ENCODE peak calls at places on chromosome 1, in nine cellular contexts. One of them, this sample, is unnamed.

GRCh38 chr1:39385067-39385988 is 106.1 kb upstream of the BMP8A start:
- DNase-seq in MM.1S: no peak
- DNase-seq in HepG2: no peak
- DNase-seq in mammary epithelial cell: no peak
- DNase-seq in GM23248: no peak
- DNase-seq in hepatocyte: no peak
- DNase-seq in fibroblast of lung: no peak
- DNase-seq in astrocyte: no peak
- DNase-seq in neural progenitor cell: no peak
- DNase-seq in this sample: no peak

GRCh38 chr1:154499446-154499845 is 2.6 kb upstream of the TDRD10 start:
- DNase-seq in MM.1S: no peak
- DNase-seq in HepG2: no peak
- DNase-seq in mammary epithelial cell: peak
- DNase-seq in GM23248: no peak
- DNase-seq in hepatocyte: no peak
- DNase-seq in fibroblast of lung: no peak
- DNase-seq in astrocyte: no peak
- DNase-seq in neural progenitor cell: no peak
- DNase-seq in this sample: no peak

GRCh38 chr1:33339413-33339812 is 18.5 kb upstream of the A3GALT2 start:
- DNase-seq in MM.1S: no peak
- DNase-seq in HepG2: no peak
- DNase-seq in mammary epithelial cell: no peak
- DNase-seq in GM23248: peak
- DNase-seq in hepatocyte: no peak
- DNase-seq in fibroblast of lung: no peak
- DNase-seq in astrocyte: no peak
- DNase-seq in neural progenitor cell: peak
- DNase-seq in this sample: no peak

GRCh38 chr1:230321741-230322420 is 104.3 kb downstream of the PGBD5 start:
- DNase-seq in MM.1S: no peak
- DNase-seq in HepG2: no peak
- DNase-seq in mammary epithelial cell: no peak
- DNase-seq in GM23248: no peak
- DNase-seq in hepatocyte: no peak
- DNase-seq in fibroblast of lung: no peak
- DNase-seq in astrocyte: no peak
- DNase-seq in neural progenitor cell: no peak
- DNase-seq in this sample: no peak

GRCh38 chr1:6499318-6499717 is 7.9 kb upstream of the PLEKHG5 start:
- DNase-seq in MM.1S: no peak
- DNase-seq in HepG2: no peak
- DNase-seq in mammary epithelial cell: no peak
- DNase-seq in GM23248: no peak
- DNase-seq in hepatocyte: no peak
- DNase-seq in fibroblast of lung: no peak
- DNase-seq in astrocyte: no peak
- DNase-seq in neural progenitor cell: no peak
- DNase-seq in this sample: no peak

GRCh38 chr1:157314408-157314807 is 176.2 kb upstream of the ETV3 start:
- DNase-seq in MM.1S: no peak
- DNase-seq in HepG2: no peak
- DNase-seq in mammary epithelial cell: no peak
- DNase-seq in GM23248: no peak
- DNase-seq in hepatocyte: no peak
- DNase-seq in fibroblast of lung: no peak
- DNase-seq in astrocyte: no peak
- DNase-seq in neural progenitor cell: no peak
- DNase-seq in this sample: no peak

GRCh38 chr1:24484208-24484607 is 18.4 kb upstream of the RCAN3 start:
- DNase-seq in MM.1S: no peak
- DNase-seq in HepG2: no peak
- DNase-seq in mammary epithelial cell: no peak
- DNase-seq in GM23248: no peak
- DNase-seq in hepatocyte: no peak
- DNase-seq in fibroblast of lung: no peak
- DNase-seq in astrocyte: no peak
- DNase-seq in neural progenitor cell: no peak
- DNase-seq in this sample: no peak

GRCh38 chr1:225565845-225566244 is 87.1 kb downstream of the ENAH start:
- DNase-seq in MM.1S: no peak
- DNase-seq in HepG2: no peak
- DNase-seq in mammary epithelial cell: no peak
- DNase-seq in GM23248: peak
- DNase-seq in hepatocyte: peak
- DNase-seq in fibroblast of lung: peak
- DNase-seq in astrocyte: no peak
- DNase-seq in neural progenitor cell: no peak
- DNase-seq in this sample: no peak

GRCh38 chr1:9538669-9539164 is 548 bp upstream of the SLC25A33 start:
- DNase-seq in MM.1S: no peak
- DNase-seq in HepG2: no peak
- DNase-seq in mammary epithelial cell: no peak
- DNase-seq in GM23248: no peak
- DNase-seq in hepatocyte: no peak
- DNase-seq in fibroblast of lung: no peak
- DNase-seq in astrocyte: no peak
- DNase-seq in neural progenitor cell: peak
- DNase-seq in this sample: no peak

GRCh38 chr1:4016351-4017130 is 116.5 kb upstream of the C1orf174 start:
- DNase-seq in MM.1S: no peak
- DNase-seq in HepG2: no peak
- DNase-seq in mammary epithelial cell: no peak
- DNase-seq in GM23248: peak
- DNase-seq in hepatocyte: no peak
- DNase-seq in fibroblast of lung: no peak
- DNase-seq in astrocyte: no peak
- DNase-seq in neural progenitor cell: no peak
- DNase-seq in this sample: no peak

GRCh38 chr1:86159800-86160199 is 3.2 kb upstream of the COL24A1 start:
- DNase-seq in MM.1S: no peak
- DNase-seq in HepG2: no peak
- DNase-seq in mammary epithelial cell: no peak
- DNase-seq in GM23248: no peak
- DNase-seq in hepatocyte: no peak
- DNase-seq in fibroblast of lung: no peak
- DNase-seq in astrocyte: no peak
- DNase-seq in neural progenitor cell: no peak
- DNase-seq in this sample: no peak

GRCh38 chr1:86155061-86155806 is 1.3 kb downstream of the COL24A1 start:
- DNase-seq in MM.1S: no peak
- DNase-seq in HepG2: no peak
- DNase-seq in mammary epithelial cell: no peak
- DNase-seq in GM23248: peak
- DNase-seq in hepatocyte: peak
- DNase-seq in fibroblast of lung: peak
- DNase-seq in astrocyte: peak
- DNase-seq in neural progenitor cell: peak
- DNase-seq in this sample: no peak

GRCh38 chr1:86154581-86155060 is 2.0 kb downstream of the COL24A1 start:
- DNase-seq in MM.1S: no peak
- DNase-seq in HepG2: no peak
- DNase-seq in mammary epithelial cell: peak
- DNase-seq in GM23248: peak
- DNase-seq in hepatocyte: peak
- DNase-seq in fibroblast of lung: no peak
- DNase-seq in astrocyte: peak
- DNase-seq in neural progenitor cell: peak
- DNase-seq in this sample: peak

GRCh38 chr1:86155807-86156561 is 588 bp downstream of the COL24A1 start:
- DNase-seq in MM.1S: no peak
- DNase-seq in HepG2: no peak
- DNase-seq in mammary epithelial cell: no peak
- DNase-seq in GM23248: peak
- DNase-seq in hepatocyte: peak
- DNase-seq in fibroblast of lung: peak
- DNase-seq in astrocyte: peak
- DNase-seq in neural progenitor cell: peak
- DNase-seq in this sample: peak

GRCh38 chr1:86156571-86157455 is at the start of gene COL24A1:
- DNase-seq in MM.1S: no peak
- DNase-seq in HepG2: no peak
- DNase-seq in mammary epithelial cell: no peak
- DNase-seq in GM23248: peak
- DNase-seq in hepatocyte: peak
- DNase-seq in fibroblast of lung: peak
- DNase-seq in astrocyte: peak
- DNase-seq in neural progenitor cell: peak
- DNase-seq in this sample: peak
- TF ChIP-seq EZH2 in MM.1S: no peak
- TF ChIP-seq EZH2 in HepG2: no peak
- TF ChIP-seq EZH2 in mammary epithelial cell: no peak
- TF ChIP-seq EZH2 in GM23248: no peak
- TF ChIP-seq EZH2 in hepatocyte: no peak
- TF ChIP-seq EZH2 in fibroblast of lung: no peak
- TF ChIP-seq EZH2 in astrocyte: no peak
- TF ChIP-seq EZH2 in neural progenitor cell: no peak
- TF ChIP-seq EZH2 in this sample: no peak

DNA sequence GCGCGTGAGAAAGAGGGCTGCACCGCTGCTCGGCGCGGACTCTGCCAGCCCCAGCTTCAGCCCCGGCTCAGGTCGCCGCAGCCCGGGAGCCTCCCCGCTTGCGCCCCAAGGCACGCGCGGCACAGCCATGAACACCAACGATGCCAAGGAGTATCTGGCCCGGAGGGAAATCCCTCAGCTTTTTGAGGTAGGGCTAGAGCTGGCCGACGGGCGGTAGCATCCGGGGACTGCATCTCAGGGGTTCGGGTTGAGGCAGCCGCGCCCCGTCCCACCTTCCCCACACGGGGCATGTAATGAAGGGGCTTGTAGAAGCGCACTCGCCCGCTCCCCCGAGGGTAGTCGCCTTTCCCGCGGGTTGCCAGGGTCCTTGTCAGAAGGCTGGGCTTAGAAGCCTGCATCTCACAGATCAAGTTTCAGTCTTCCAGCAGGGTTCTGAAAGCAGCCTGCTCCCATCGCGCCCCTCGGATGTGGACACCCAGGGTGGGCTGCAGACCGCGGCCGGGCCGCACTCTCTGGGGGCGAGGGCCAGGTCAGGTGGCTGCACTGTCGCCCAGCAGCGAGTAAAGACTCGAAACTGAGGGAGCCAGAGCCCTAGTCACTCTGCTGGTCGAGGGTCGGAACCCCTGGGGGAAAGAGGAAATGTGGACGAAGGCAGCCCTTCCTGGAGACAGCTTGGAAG is 507 bp downstream of the AK5 start:
- DNase-seq in MM.1S: peak
- DNase-seq in HepG2: no peak
- DNase-seq in mammary epithelial cell: peak
- DNase-seq in GM23248: peak
- DNase-seq in hepatocyte: peak
- DNase-seq in fibroblast of lung: peak
- DNase-seq in astrocyte: peak
- DNase-seq in neural progenitor cell: peak
- DNase-seq in this sample: peak
- TF ChIP-seq EZH2 in MM.1S: no peak
- TF ChIP-seq EZH2 in HepG2: peak
- TF ChIP-seq EZH2 in mammary epithelial cell: peak
- TF ChIP-seq EZH2 in GM23248: no peak
- TF ChIP-seq EZH2 in hepatocyte: no peak
- TF ChIP-seq EZH2 in fibroblast of lung: no peak
- TF ChIP-seq EZH2 in astrocyte: no peak
- TF ChIP-seq EZH2 in neural progenitor cell: no peak
- TF ChIP-seq EZH2 in this sample: no peak

GRCh38 chr1:197541411-197541810 is 233.9 kb downstream of the DENND1B start:
- DNase-seq in MM.1S: no peak
- DNase-seq in HepG2: no peak
- DNase-seq in mammary epithelial cell: no peak
- DNase-seq in GM23248: no peak
- DNase-seq in hepatocyte: no peak
- DNase-seq in fibroblast of lung: no peak
- DNase-seq in astrocyte: no peak
- DNase-seq in neural progenitor cell: peak
- DNase-seq in this sample: no peak
- TF ChIP-seq EZH2 in MM.1S: no peak
- TF ChIP-seq EZH2 in HepG2: no peak
- TF ChIP-seq EZH2 in mammary epithelial cell: no peak
- TF ChIP-seq EZH2 in GM23248: no peak
- TF ChIP-seq EZH2 in hepatocyte: no peak
- TF ChIP-seq EZH2 in fibroblast of lung: no peak
- TF ChIP-seq EZH2 in astrocyte: no peak
- TF ChIP-seq EZH2 in neural progenitor cell: no peak
- TF ChIP-seq EZH2 in this sample: no peak

GRCh38 chr1:204685236-204686006 is at the start of gene LRRN2:
- DNase-seq in MM.1S: no peak
- DNase-seq in HepG2: no peak
- DNase-seq in mammary epithelial cell: no peak
- DNase-seq in GM23248: peak
- DNase-seq in hepatocyte: peak
- DNase-seq in fibroblast of lung: no peak
- DNase-seq in astrocyte: peak
- DNase-seq in neural progenitor cell: peak
- DNase-seq in this sample: no peak

GRCh38 chr1:204688007-204688406 is 2.5 kb upstream of the LRRN2 start:
- DNase-seq in MM.1S: no peak
- DNase-seq in HepG2: no peak
- DNase-seq in mammary epithelial cell: no peak
- DNase-seq in GM23248: no peak
- DNase-seq in hepatocyte: no peak
- DNase-seq in fibroblast of lung: no peak
- DNase-seq in astrocyte: no peak
- DNase-seq in neural progenitor cell: no peak
- DNase-seq in this sample: no peak

GRCh38 chr1:204683284-204684205 is 2.0 kb downstream of the LRRN2 start:
- DNase-seq in MM.1S: no peak
- DNase-seq in HepG2: no peak
- DNase-seq in mammary epithelial cell: no peak
- DNase-seq in GM23248: no peak
- DNase-seq in hepatocyte: no peak
- DNase-seq in fibroblast of lung: no peak
- DNase-seq in astrocyte: no peak
- DNase-seq in neural progenitor cell: no peak
- DNase-seq in this sample: no peak

GRCh38 chr1:204684206-204684536 is 1.4 kb downstream of the LRRN2 start:
- DNase-seq in MM.1S: no peak
- DNase-seq in HepG2: no peak
- DNase-seq in mammary epithelial cell: no peak
- DNase-seq in GM23248: no peak
- DNase-seq in hepatocyte: no peak
- DNase-seq in fibroblast of lung: no peak
- DNase-seq in astrocyte: no peak
- DNase-seq in neural progenitor cell: no peak
- DNase-seq in this sample: no peak

DNA sequence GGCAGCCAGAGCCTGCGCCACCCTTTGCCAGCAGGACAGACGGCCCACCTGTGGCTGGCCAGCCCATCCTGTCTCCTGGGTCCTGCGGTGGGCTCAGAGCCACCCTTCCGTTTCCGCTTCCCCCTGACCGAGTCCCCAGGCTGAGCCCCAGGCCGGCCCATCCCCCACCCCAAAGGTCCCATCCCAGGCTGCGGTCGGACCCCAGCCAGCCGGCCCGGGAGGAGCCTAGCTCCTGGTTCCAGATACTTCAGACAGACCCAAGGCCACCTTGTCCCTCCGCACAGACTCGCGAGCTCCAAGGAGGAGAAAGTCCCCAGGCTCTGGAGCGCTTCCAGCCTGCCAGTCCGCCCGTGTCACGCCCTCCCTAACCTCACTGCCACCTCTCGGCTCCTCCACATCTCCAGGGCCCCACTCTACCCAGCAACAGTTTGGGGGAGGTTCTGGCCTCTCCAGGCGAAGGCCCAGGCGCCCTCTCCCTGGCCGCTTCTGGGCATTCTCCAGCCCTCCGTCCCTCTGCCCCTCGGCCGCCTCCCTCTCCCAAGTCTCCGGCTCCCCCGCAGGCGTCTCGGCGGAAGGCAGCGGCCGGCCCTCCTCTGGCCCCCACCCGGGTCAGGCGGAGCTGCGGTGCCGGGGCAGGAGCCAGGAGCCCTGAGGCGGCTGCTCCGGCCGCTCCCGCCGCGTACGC is 845 bp downstream of the LRRN2 start:
- DNase-seq in MM.1S: no peak
- DNase-seq in HepG2: no peak
- DNase-seq in mammary epithelial cell: no peak
- DNase-seq in GM23248: no peak
- DNase-seq in hepatocyte: no peak
- DNase-seq in fibroblast of lung: no peak
- DNase-seq in astrocyte: no peak
- DNase-seq in neural progenitor cell: peak
- DNase-seq in this sample: no peak
- TF ChIP-seq EZH2 in MM.1S: no peak
- TF ChIP-seq EZH2 in HepG2: no peak
- TF ChIP-seq EZH2 in mammary epithelial cell: no peak
- TF ChIP-seq EZH2 in GM23248: peak
- TF ChIP-seq EZH2 in hepatocyte: peak
- TF ChIP-seq EZH2 in fibroblast of lung: no peak
- TF ChIP-seq EZH2 in astrocyte: peak
- TF ChIP-seq EZH2 in neural progenitor cell: peak
- TF ChIP-seq EZH2 in this sample: peak